ENCODE peak calls at places on chromosomes 12 and 14, in six cellular contexts. One of them, this sample, is unnamed.
A peak's percentile ranks its signal among the peaks of the same experiment; 100 is the strongest.

GRCh38 chr12:22416831-22417230 is 82.3 kb upstream of the ST8SIA1 start:
- DNase-seq in suprapubic skin: no peak
- DNase-seq in tibial nerve: no peak
- DNase-seq in A549: no peak
- DNase-seq in HepG2: no peak
- DNase-seq in K562: no peak
- DNase-seq in this sample: no peak

GRCh38 chr14:93100098-93100497 is 15.6 kb downstream of the ITPK1 start:
- DNase-seq in K562: no peak
- DNase-seq in tibial nerve: no peak
- DNase-seq in HepG2: no peak
- DNase-seq in A549: no peak
- DNase-seq in suprapubic skin: no peak
- DNase-seq in this sample: no peak

GRCh38 chr14:91955168-91955567 is 7.7 kb upstream of the FBLN5 start:
- DNase-seq in suprapubic skin: no peak
- DNase-seq in HepG2: no peak
- DNase-seq in A549: no peak
- DNase-seq in tibial nerve: no peak
- DNase-seq in K562: no peak
- DNase-seq in this sample: no peak

GRCh38 chr12:53053223-53054111 is 3.6 kb downstream of the TNS2 start:
- DNase-seq in K562: peak; percentile 32
- DNase-seq in HepG2: peak; percentile 77
- DNase-seq in suprapubic skin: peak; percentile 84
- DNase-seq in A549: no peak
- DNase-seq in tibial nerve: no peak
- DNase-seq in this sample: peak; percentile 90

GRCh38 chr14:23538785-23539184 is 12.8 kb downstream of the ZFHX2 start:
- DNase-seq in tibial nerve: no peak
- DNase-seq in K562: no peak
- DNase-seq in suprapubic skin: no peak
- DNase-seq in A549: no peak
- DNase-seq in HepG2: no peak
- DNase-seq in this sample: no peak

GRCh38 chr14:102986810-102987579 is 64.5 kb downstream of the AMN start:
- DNase-seq in suprapubic skin: no peak
- DNase-seq in HepG2: peak; percentile 6
- DNase-seq in K562: no peak
- DNase-seq in tibial nerve: no peak
- DNase-seq in A549: no peak
- DNase-seq in this sample: no peak

GRCh38 chr12:78555802-78556201 is 308.8 kb upstream of the SYT1 start:
- DNase-seq in K562: no peak
- DNase-seq in suprapubic skin: no peak
- DNase-seq in tibial nerve: no peak
- DNase-seq in HepG2: no peak
- DNase-seq in A549: no peak
- DNase-seq in this sample: no peak

GRCh38 chr12:29616664-29617409 is 119.4 kb upstream of the OVCH1 start:
- DNase-seq in A549: no peak
- DNase-seq in HepG2: no peak
- DNase-seq in tibial nerve: no peak
- DNase-seq in suprapubic skin: no peak
- DNase-seq in K562: no peak
- DNase-seq in this sample: no peak

GRCh38 chr14:90554341-90554740 is 157.5 kb downstream of the CALM1 start:
- DNase-seq in K562: no peak
- DNase-seq in tibial nerve: no peak
- DNase-seq in HepG2: no peak
- DNase-seq in A549: no peak
- DNase-seq in suprapubic skin: no peak
- DNase-seq in this sample: no peak

GRCh38 chr12:28313631-28314030 is 123.4 kb downstream of the CCDC91 start:
- DNase-seq in suprapubic skin: no peak
- DNase-seq in tibial nerve: no peak
- DNase-seq in A549: no peak
- DNase-seq in HepG2: no peak
- DNase-seq in K562: no peak
- DNase-seq in this sample: no peak

GRCh38 chr14:63276016-63276415 is 42.7 kb downstream of the GPHB5 start:
- DNase-seq in K562: no peak
- DNase-seq in A549: no peak
- DNase-seq in suprapubic skin: no peak
- DNase-seq in HepG2: no peak
- DNase-seq in tibial nerve: no peak
- DNase-seq in this sample: no peak

GRCh38 chr12:56377310-56377988 is 14.8 kb upstream of the APOF start:
- DNase-seq in K562: peak; percentile 57
- DNase-seq in HepG2: no peak
- DNase-seq in suprapubic skin: no peak
- DNase-seq in A549: no peak
- DNase-seq in tibial nerve: no peak
- DNase-seq in this sample: no peak

GRCh38 chr14:34981743-34982420 is 910 bp upstream of the SRP54 start:
- DNase-seq in tibial nerve: peak; percentile 7
- DNase-seq in K562: no peak
- DNase-seq in HepG2: no peak
- DNase-seq in A549: no peak
- DNase-seq in suprapubic skin: no peak
- DNase-seq in this sample: peak; percentile 35

GRCh38 chr14:101125719-101126375 is 222.3 kb upstream of the RTL1 start:
- DNase-seq in A549: no peak
- DNase-seq in tibial nerve: peak; percentile 2
- DNase-seq in K562: no peak
- DNase-seq in HepG2: no peak
- DNase-seq in suprapubic skin: peak; percentile 43
- DNase-seq in this sample: no peak

GRCh38 chr12:49787672-49788071 is 40.5 kb downstream of the NCKAP5L start:
- DNase-seq in tibial nerve: no peak
- DNase-seq in A549: no peak
- DNase-seq in suprapubic skin: no peak
- DNase-seq in K562: no peak
- DNase-seq in HepG2: no peak
- DNase-seq in this sample: no peak

GRCh38 chr12:104701756-104702155 is 245.0 kb downstream of the CHST11 start:
- DNase-seq in A549: no peak
- DNase-seq in K562: no peak
- DNase-seq in suprapubic skin: no peak
- DNase-seq in tibial nerve: no peak
- DNase-seq in HepG2: no peak
- DNase-seq in this sample: no peak

GRCh38 chr12:129788506-129788905 is 115.3 kb downstream of the TMEM132D start:
- DNase-seq in suprapubic skin: no peak
- DNase-seq in tibial nerve: no peak
- DNase-seq in HepG2: no peak
- DNase-seq in A549: no peak
- DNase-seq in K562: no peak
- DNase-seq in this sample: no peak

GRCh38 chr12:57416039-57416996 is 14.5 kb downstream of the R3HDM2 start:
- DNase-seq in HepG2: no peak
- DNase-seq in suprapubic skin: no peak
- DNase-seq in A549: no peak
- DNase-seq in K562: no peak
- DNase-seq in tibial nerve: no peak
- DNase-seq in this sample: no peak

GRCh38 chr14:75292016-75292646 is 13.5 kb downstream of the FOS start:
- DNase-seq in K562: no peak
- DNase-seq in A549: no peak
- DNase-seq in tibial nerve: no peak
- DNase-seq in HepG2: no peak
- DNase-seq in suprapubic skin: peak; percentile 60
- DNase-seq in this sample: peak; percentile 7

GRCh38 chr12:32134144-32134888 is 27.7 kb downstream of the BICD1 start:
- DNase-seq in suprapubic skin: no peak
- DNase-seq in A549: no peak
- DNase-seq in HepG2: no peak
- DNase-seq in tibial nerve: no peak
- DNase-seq in K562: no peak
- DNase-seq in this sample: peak; percentile 14

DNA sequence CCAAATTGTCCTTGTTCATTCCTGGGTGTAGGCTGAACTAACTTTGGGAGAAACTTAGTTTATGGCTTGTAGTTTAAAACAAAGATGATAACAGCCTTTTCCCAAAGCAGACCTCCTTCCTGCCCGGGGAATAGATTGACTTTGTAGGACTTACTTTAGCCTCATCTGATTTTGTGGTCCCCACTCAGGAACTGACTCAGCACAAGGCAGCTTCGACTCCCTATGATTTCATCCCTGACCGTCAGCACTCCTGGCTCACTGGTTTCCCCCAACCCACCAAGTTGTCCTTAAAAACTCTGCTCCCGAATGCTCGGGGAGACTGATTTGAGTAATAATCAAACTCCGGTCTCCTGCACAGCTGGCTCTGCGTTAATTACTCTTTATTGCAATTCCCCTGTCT is 40.1 kb upstream of the DDHD1 start:
- DNase-seq in tibial nerve: no peak
- DNase-seq in HepG2: no peak
- DNase-seq in suprapubic skin: no peak
- DNase-seq in K562: no peak
- DNase-seq in A549: no peak
- DNase-seq in this sample: no peak
- TF ChIP-seq EP300 in tibial nerve: no peak
- TF ChIP-seq EP300 in HepG2: no peak
- TF ChIP-seq EP300 in suprapubic skin: no peak
- TF ChIP-seq EP300 in K562: no peak
- TF ChIP-seq EP300 in A549: no peak
- TF ChIP-seq EP300 in this sample: no peak

DNA sequence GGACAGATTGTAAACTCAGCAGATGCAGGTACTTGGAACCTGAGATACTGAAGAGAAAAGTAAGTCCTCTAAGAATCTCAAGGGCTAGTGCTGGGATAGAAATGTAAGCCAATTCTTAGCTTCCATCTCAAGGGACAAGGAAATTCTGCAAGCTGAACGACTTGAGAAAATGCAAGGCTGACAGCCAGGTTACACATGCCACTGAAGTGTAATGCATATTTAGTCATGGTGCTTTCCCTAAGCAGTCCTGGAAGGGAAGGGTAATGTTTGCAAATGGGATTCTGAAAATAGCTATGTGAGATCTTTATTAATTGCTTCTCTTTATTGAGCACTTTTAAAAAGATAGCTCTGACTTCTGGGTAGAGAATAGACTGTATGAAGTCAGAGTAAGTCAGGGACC is 402.7 kb upstream of the SEL1L start:
- DNase-seq in A549: no peak
- DNase-seq in suprapubic skin: no peak
- DNase-seq in HepG2: no peak
- DNase-seq in K562: no peak
- DNase-seq in tibial nerve: no peak
- DNase-seq in this sample: no peak
- TF ChIP-seq EP300 in A549: no peak
- TF ChIP-seq EP300 in suprapubic skin: no peak
- TF ChIP-seq EP300 in HepG2: no peak
- TF ChIP-seq EP300 in K562: no peak
- TF ChIP-seq EP300 in tibial nerve: no peak
- TF ChIP-seq EP300 in this sample: no peak

GRCh38 chr12:38327356-38327755 is 10.8 kb downstream of the ALG10B start:
- DNase-seq in K562: no peak
- DNase-seq in tibial nerve: no peak
- DNase-seq in HepG2: no peak
- DNase-seq in A549: no peak
- DNase-seq in suprapubic skin: no peak
- DNase-seq in this sample: no peak

DNA sequence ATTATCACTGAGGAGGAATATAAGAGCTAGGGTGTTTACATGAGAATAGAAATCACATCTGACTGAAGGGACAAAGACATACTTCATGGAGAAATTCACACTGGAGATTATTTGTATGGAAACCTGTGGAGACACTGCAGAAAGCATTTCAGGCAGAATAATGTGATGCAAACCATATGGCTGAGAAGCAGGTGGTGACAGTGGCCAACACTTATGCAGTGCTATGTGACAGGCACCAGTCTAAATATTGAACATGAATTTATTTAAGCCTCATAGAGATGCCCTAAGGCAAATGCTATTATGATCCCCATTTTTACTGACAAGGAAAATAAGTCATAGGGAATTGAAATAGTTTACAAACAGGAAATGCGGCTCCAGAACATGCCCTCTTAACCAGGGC is 16.2 kb downstream of the ALG10B start:
- DNase-seq in tibial nerve: no peak
- DNase-seq in K562: no peak
- DNase-seq in suprapubic skin: no peak
- DNase-seq in A549: no peak
- DNase-seq in HepG2: no peak
- DNase-seq in this sample: no peak
- TF ChIP-seq EP300 in tibial nerve: no peak
- TF ChIP-seq EP300 in K562: no peak
- TF ChIP-seq EP300 in suprapubic skin: no peak
- TF ChIP-seq EP300 in A549: no peak
- TF ChIP-seq EP300 in HepG2: no peak
- TF ChIP-seq EP300 in this sample: no peak

GRCh38 chr14:97010491-97011160 is 213.4 kb downstream of the VRK1 start:
- DNase-seq in HepG2: no peak
- DNase-seq in tibial nerve: no peak
- DNase-seq in suprapubic skin: no peak
- DNase-seq in A549: no peak
- DNase-seq in K562: no peak
- DNase-seq in this sample: no peak

GRCh38 chr14:97002454-97002853 is 205.3 kb downstream of the VRK1 start:
- DNase-seq in tibial nerve: no peak
- DNase-seq in K562: no peak
- DNase-seq in A549: no peak
- DNase-seq in suprapubic skin: no peak
- DNase-seq in HepG2: no peak
- DNase-seq in this sample: no peak

DNA sequence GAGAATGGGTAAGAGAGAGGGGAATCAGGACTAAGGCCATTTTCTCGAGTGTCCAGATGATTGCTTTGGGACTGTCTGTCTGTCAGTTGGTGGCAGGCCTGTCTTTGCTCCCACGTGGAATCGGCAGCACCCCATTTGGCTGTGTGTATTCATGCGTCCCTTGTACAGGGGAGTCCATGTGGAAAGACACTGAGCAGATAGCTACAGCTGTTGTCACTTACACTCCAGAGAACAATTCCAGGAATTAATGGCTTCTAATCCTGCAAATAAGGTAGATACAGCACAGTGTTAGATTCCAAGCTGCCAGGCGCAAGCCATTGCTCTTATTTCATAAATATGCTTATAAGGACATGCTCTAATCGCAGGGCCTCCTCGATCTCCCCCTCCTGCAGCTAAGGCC is 208.7 kb downstream of the VRK1 start:
- DNase-seq in HepG2: no peak
- DNase-seq in K562: no peak
- DNase-seq in tibial nerve: no peak
- DNase-seq in A549: no peak
- DNase-seq in suprapubic skin: no peak
- DNase-seq in this sample: no peak
- TF ChIP-seq EP300 in HepG2: no peak
- TF ChIP-seq EP300 in K562: no peak
- TF ChIP-seq EP300 in tibial nerve: no peak
- TF ChIP-seq EP300 in A549: no peak
- TF ChIP-seq EP300 in suprapubic skin: no peak
- TF ChIP-seq EP300 in this sample: no peak

GRCh38 chr14:55562135-55562534 is 17.9 kb upstream of the KTN1 start:
- DNase-seq in K562: no peak
- DNase-seq in suprapubic skin: no peak
- DNase-seq in HepG2: no peak
- DNase-seq in tibial nerve: no peak
- DNase-seq in A549: no peak
- DNase-seq in this sample: no peak

GRCh38 chr14:55553791-55554190 is 26.2 kb upstream of the KTN1 start:
- DNase-seq in A549: no peak
- DNase-seq in HepG2: no peak
- DNase-seq in suprapubic skin: no peak
- DNase-seq in tibial nerve: no peak
- DNase-seq in K562: no peak
- DNase-seq in this sample: no peak

GRCh38 chr14:55556929-55557623 is 22.9 kb upstream of the KTN1 start:
- DNase-seq in A549: no peak
- DNase-seq in suprapubic skin: peak; percentile 78
- DNase-seq in HepG2: peak; percentile 34
- DNase-seq in K562: no peak
- DNase-seq in tibial nerve: no peak
- DNase-seq in this sample: peak; percentile 67
- TF ChIP-seq EP300 in A549: no peak
- TF ChIP-seq EP300 in suprapubic skin: no peak
- TF ChIP-seq EP300 in HepG2: no peak
- TF ChIP-seq EP300 in K562: no peak
- TF ChIP-seq EP300 in tibial nerve: no peak
- TF ChIP-seq EP300 in this sample: no peak